ENCODE peak calls at places on chromosome 14, in seven cellular contexts. One of them, this sample, is unnamed.

GRCh38 chr14:34051966-34052657 is 101.2 kb upstream of the EGLN3 start:
- DNase-seq in PC-3: peak; percentile 90
- DNase-seq in mucosa of descending colon: peak; percentile 29
- DNase-seq in HEK293T: no peak
- DNase-seq in stimulated activated CD8-positive, alpha-beta memory T cell treated with anti-CD3 and anti-CD28 coated beads, Interleukin-15, amount 100 ng/mL, for 48 hours: no peak
- DNase-seq in HuH-7.5: no peak
- DNase-seq in H9: no peak
- DNase-seq in this sample: no peak

GRCh38 chr14:79293482-79293881 is 917.8 kb downstream of the DIO2 start:
- DNase-seq in PC-3: no peak
- DNase-seq in mucosa of descending colon: no peak
- DNase-seq in HEK293T: no peak
- DNase-seq in stimulated activated CD8-positive, alpha-beta memory T cell treated with anti-CD3 and anti-CD28 coated beads, Interleukin-15, amount 100 ng/mL, for 48 hours: no peak
- DNase-seq in HuH-7.5: no peak
- DNase-seq in H9: no peak
- DNase-seq in this sample: no peak

GRCh38 chr14:20631023-20631820 is 10.3 kb downstream of the OR6S1 start:
- DNase-seq in PC-3: peak; percentile 86
- DNase-seq in mucosa of descending colon: no peak
- DNase-seq in HEK293T: peak; percentile 18
- DNase-seq in stimulated activated CD8-positive, alpha-beta memory T cell treated with anti-CD3 and anti-CD28 coated beads, Interleukin-15, amount 100 ng/mL, for 48 hours: no peak
- DNase-seq in HuH-7.5: no peak
- DNase-seq in H9: peak; percentile 71
- DNase-seq in this sample: peak; percentile 36

GRCh38 chr14:35333797-35334743 is 41.9 kb downstream of the PSMA6 start:
- DNase-seq in PC-3: no peak
- DNase-seq in mucosa of descending colon: no peak
- DNase-seq in HEK293T: no peak
- DNase-seq in stimulated activated CD8-positive, alpha-beta memory T cell treated with anti-CD3 and anti-CD28 coated beads, Interleukin-15, amount 100 ng/mL, for 48 hours: peak; percentile 64
- DNase-seq in HuH-7.5: no peak
- DNase-seq in H9: no peak
- DNase-seq in this sample: no peak

GRCh38 chr14:30162066-30162465 is 234.4 kb upstream of the PRKD1 start:
- DNase-seq in PC-3: no peak
- DNase-seq in mucosa of descending colon: no peak
- DNase-seq in HEK293T: no peak
- DNase-seq in stimulated activated CD8-positive, alpha-beta memory T cell treated with anti-CD3 and anti-CD28 coated beads, Interleukin-15, amount 100 ng/mL, for 48 hours: no peak
- DNase-seq in HuH-7.5: no peak
- DNase-seq in H9: no peak
- DNase-seq in this sample: no peak

GRCh38 chr14:68397371-68397779 is 395.5 kb downstream of the ZFP36L1 start:
- DNase-seq in PC-3: no peak
- DNase-seq in mucosa of descending colon: peak; percentile 69
- DNase-seq in HEK293T: no peak
- DNase-seq in stimulated activated CD8-positive, alpha-beta memory T cell treated with anti-CD3 and anti-CD28 coated beads, Interleukin-15, amount 100 ng/mL, for 48 hours: no peak
- DNase-seq in HuH-7.5: no peak
- DNase-seq in H9: no peak
- DNase-seq in this sample: no peak

GRCh38 chr14:26395726-26396125 is 202.1 kb downstream of the NOVA1 start:
- DNase-seq in PC-3: no peak
- DNase-seq in mucosa of descending colon: no peak
- DNase-seq in HEK293T: no peak
- DNase-seq in stimulated activated CD8-positive, alpha-beta memory T cell treated with anti-CD3 and anti-CD28 coated beads, Interleukin-15, amount 100 ng/mL, for 48 hours: no peak
- DNase-seq in HuH-7.5: no peak
- DNase-seq in H9: no peak
- DNase-seq in this sample: no peak

GRCh38 chr14:69131176-69131575 is 21.7 kb downstream of the DCAF5 start:
- DNase-seq in PC-3: no peak
- DNase-seq in mucosa of descending colon: no peak
- DNase-seq in HEK293T: no peak
- DNase-seq in stimulated activated CD8-positive, alpha-beta memory T cell treated with anti-CD3 and anti-CD28 coated beads, Interleukin-15, amount 100 ng/mL, for 48 hours: no peak
- DNase-seq in HuH-7.5: no peak
- DNase-seq in H9: no peak
- DNase-seq in this sample: no peak

GRCh38 chr14:91228112-91229004 is 16.1 kb downstream of the GPR68 start:
- DNase-seq in PC-3: peak; percentile 85
- DNase-seq in mucosa of descending colon: peak; percentile 76
- DNase-seq in HEK293T: no peak
- DNase-seq in stimulated activated CD8-positive, alpha-beta memory T cell treated with anti-CD3 and anti-CD28 coated beads, Interleukin-15, amount 100 ng/mL, for 48 hours: peak; percentile 85
- DNase-seq in HuH-7.5: no peak
- DNase-seq in H9: peak; percentile 80
- DNase-seq in this sample: no peak

GRCh38 chr14:52005625-52006024 is 16.3 kb downstream of the RTRAF start:
- DNase-seq in PC-3: no peak
- DNase-seq in mucosa of descending colon: no peak
- DNase-seq in HEK293T: no peak
- DNase-seq in stimulated activated CD8-positive, alpha-beta memory T cell treated with anti-CD3 and anti-CD28 coated beads, Interleukin-15, amount 100 ng/mL, for 48 hours: no peak
- DNase-seq in HuH-7.5: no peak
- DNase-seq in H9: no peak
- DNase-seq in this sample: no peak

GRCh38 chr14:73238262-73238852 is 1.1 kb downstream of the PAPLN start:
- DNase-seq in PC-3: peak; percentile 90
- DNase-seq in mucosa of descending colon: peak; percentile 29
- DNase-seq in HEK293T: no peak
- DNase-seq in stimulated activated CD8-positive, alpha-beta memory T cell treated with anti-CD3 and anti-CD28 coated beads, Interleukin-15, amount 100 ng/mL, for 48 hours: no peak
- DNase-seq in HuH-7.5: peak; percentile 51
- DNase-seq in H9: no peak
- DNase-seq in this sample: peak; percentile 51

GRCh38 chr14:64683264-64683663 is 21.0 kb upstream of the PLEKHG3 start:
- DNase-seq in PC-3: no peak
- DNase-seq in mucosa of descending colon: no peak
- DNase-seq in HEK293T: no peak
- DNase-seq in stimulated activated CD8-positive, alpha-beta memory T cell treated with anti-CD3 and anti-CD28 coated beads, Interleukin-15, amount 100 ng/mL, for 48 hours: no peak
- DNase-seq in HuH-7.5: no peak
- DNase-seq in H9: no peak
- DNase-seq in this sample: no peak

GRCh38 chr14:104119700-104120251 is 18.6 kb upstream of the KIF26A start:
- DNase-seq in PC-3: no peak
- DNase-seq in mucosa of descending colon: no peak
- DNase-seq in HEK293T: no peak
- DNase-seq in stimulated activated CD8-positive, alpha-beta memory T cell treated with anti-CD3 and anti-CD28 coated beads, Interleukin-15, amount 100 ng/mL, for 48 hours: no peak
- DNase-seq in HuH-7.5: no peak
- DNase-seq in H9: no peak
- DNase-seq in this sample: no peak

GRCh38 chr14:74620497-74620921 is 8.5 kb upstream of the LTBP2 start:
- DNase-seq in PC-3: peak; percentile 93
- DNase-seq in mucosa of descending colon: no peak
- DNase-seq in HEK293T: no peak
- DNase-seq in stimulated activated CD8-positive, alpha-beta memory T cell treated with anti-CD3 and anti-CD28 coated beads, Interleukin-15, amount 100 ng/mL, for 48 hours: peak; percentile 26
- DNase-seq in HuH-7.5: no peak
- DNase-seq in H9: no peak
- DNase-seq in this sample: no peak

GRCh38 chr14:102749393-102749792 is 27.9 kb upstream of the TRAF3 start:
- DNase-seq in PC-3: no peak
- DNase-seq in mucosa of descending colon: no peak
- DNase-seq in HEK293T: no peak
- DNase-seq in stimulated activated CD8-positive, alpha-beta memory T cell treated with anti-CD3 and anti-CD28 coated beads, Interleukin-15, amount 100 ng/mL, for 48 hours: no peak
- DNase-seq in HuH-7.5: no peak
- DNase-seq in H9: peak; percentile 48
- DNase-seq in this sample: no peak

GRCh38 chr14:98665019-98665418 is 607.0 kb downstream of the BCL11B start:
- DNase-seq in PC-3: no peak
- DNase-seq in mucosa of descending colon: no peak
- DNase-seq in HEK293T: no peak
- DNase-seq in stimulated activated CD8-positive, alpha-beta memory T cell treated with anti-CD3 and anti-CD28 coated beads, Interleukin-15, amount 100 ng/mL, for 48 hours: no peak
- DNase-seq in HuH-7.5: no peak
- DNase-seq in H9: no peak
- DNase-seq in this sample: no peak

GRCh38 chr14:24831677-24832076 is 197.7 kb upstream of the GZMB start:
- DNase-seq in PC-3: no peak
- DNase-seq in mucosa of descending colon: no peak
- DNase-seq in HEK293T: no peak
- DNase-seq in stimulated activated CD8-positive, alpha-beta memory T cell treated with anti-CD3 and anti-CD28 coated beads, Interleukin-15, amount 100 ng/mL, for 48 hours: no peak
- DNase-seq in HuH-7.5: no peak
- DNase-seq in H9: no peak
- DNase-seq in this sample: no peak

GRCh38 chr14:101521978-101522377 is 39.3 kb upstream of the DIO3 start:
- DNase-seq in PC-3: no peak
- DNase-seq in mucosa of descending colon: no peak
- DNase-seq in HEK293T: no peak
- DNase-seq in stimulated activated CD8-positive, alpha-beta memory T cell treated with anti-CD3 and anti-CD28 coated beads, Interleukin-15, amount 100 ng/mL, for 48 hours: no peak
- DNase-seq in HuH-7.5: no peak
- DNase-seq in H9: no peak
- DNase-seq in this sample: no peak

GRCh38 chr14:84575681-84576080 is 954.3 kb upstream of the FLRT2 start:
- DNase-seq in PC-3: no peak
- DNase-seq in mucosa of descending colon: no peak
- DNase-seq in HEK293T: no peak
- DNase-seq in stimulated activated CD8-positive, alpha-beta memory T cell treated with anti-CD3 and anti-CD28 coated beads, Interleukin-15, amount 100 ng/mL, for 48 hours: no peak
- DNase-seq in HuH-7.5: no peak
- DNase-seq in H9: no peak
- DNase-seq in this sample: no peak

GRCh38 chr14:97713023-97713422 is 915.8 kb downstream of the VRK1 start:
- DNase-seq in PC-3: peak; percentile 89
- DNase-seq in mucosa of descending colon: no peak
- DNase-seq in HEK293T: no peak
- DNase-seq in stimulated activated CD8-positive, alpha-beta memory T cell treated with anti-CD3 and anti-CD28 coated beads, Interleukin-15, amount 100 ng/mL, for 48 hours: no peak
- DNase-seq in HuH-7.5: no peak
- DNase-seq in H9: no peak
- DNase-seq in this sample: no peak

GRCh38 chr14:106372870-106373657 is 846.7 kb downstream of the TMEM121 start:
- DNase-seq in PC-3: peak; percentile 8
- DNase-seq in mucosa of descending colon: peak; percentile 77
- DNase-seq in HEK293T: peak; percentile 77
- DNase-seq in stimulated activated CD8-positive, alpha-beta memory T cell treated with anti-CD3 and anti-CD28 coated beads, Interleukin-15, amount 100 ng/mL, for 48 hours: peak; percentile 65
- DNase-seq in HuH-7.5: peak; percentile 26
- DNase-seq in H9: no peak
- DNase-seq in this sample: peak; percentile 12

GRCh38 chr14:102554835-102555819 is 37.3 kb upstream of the RCOR1 start:
- DNase-seq in PC-3: no peak
- DNase-seq in mucosa of descending colon: peak; percentile 77
- DNase-seq in HEK293T: no peak
- DNase-seq in stimulated activated CD8-positive, alpha-beta memory T cell treated with anti-CD3 and anti-CD28 coated beads, Interleukin-15, amount 100 ng/mL, for 48 hours: peak; percentile 19
- DNase-seq in HuH-7.5: no peak
- DNase-seq in H9: peak; percentile 90
- DNase-seq in this sample: no peak

GRCh38 chr14:80850197-80850814 is 91.2 kb downstream of the CEP128 start:
- DNase-seq in PC-3: peak; percentile 71
- DNase-seq in mucosa of descending colon: no peak
- DNase-seq in HEK293T: no peak
- DNase-seq in stimulated activated CD8-positive, alpha-beta memory T cell treated with anti-CD3 and anti-CD28 coated beads, Interleukin-15, amount 100 ng/mL, for 48 hours: no peak
- DNase-seq in HuH-7.5: no peak
- DNase-seq in H9: no peak
- DNase-seq in this sample: no peak

GRCh38 chr14:68956728-68957127 is 22.4 kb downstream of the ACTN1 start:
- DNase-seq in PC-3: no peak
- DNase-seq in mucosa of descending colon: no peak
- DNase-seq in HEK293T: no peak
- DNase-seq in stimulated activated CD8-positive, alpha-beta memory T cell treated with anti-CD3 and anti-CD28 coated beads, Interleukin-15, amount 100 ng/mL, for 48 hours: no peak
- DNase-seq in HuH-7.5: no peak
- DNase-seq in H9: no peak
- DNase-seq in this sample: no peak

GRCh38 chr14:60646202-60646886 is 2.9 kb downstream of the SIX1 start:
- DNase-seq in PC-3: peak; percentile 45
- DNase-seq in mucosa of descending colon: no peak
- DNase-seq in HEK293T: no peak
- DNase-seq in stimulated activated CD8-positive, alpha-beta memory T cell treated with anti-CD3 and anti-CD28 coated beads, Interleukin-15, amount 100 ng/mL, for 48 hours: no peak
- DNase-seq in HuH-7.5: no peak
- DNase-seq in H9: peak; percentile 53
- DNase-seq in this sample: peak; percentile 55

GRCh38 chr14:58060077-58060476 is 91.9 kb downstream of the ARMH4 start:
- DNase-seq in PC-3: peak; percentile 36
- DNase-seq in mucosa of descending colon: no peak
- DNase-seq in HEK293T: no peak
- DNase-seq in stimulated activated CD8-positive, alpha-beta memory T cell treated with anti-CD3 and anti-CD28 coated beads, Interleukin-15, amount 100 ng/mL, for 48 hours: no peak
- DNase-seq in HuH-7.5: no peak
- DNase-seq in H9: no peak
- DNase-seq in this sample: no peak

GRCh38 chr14:103688906-103689902 is 26.0 kb downstream of the XRCC3 start:
- DNase-seq in PC-3: no peak
- DNase-seq in mucosa of descending colon: no peak
- DNase-seq in HEK293T: no peak
- DNase-seq in stimulated activated CD8-positive, alpha-beta memory T cell treated with anti-CD3 and anti-CD28 coated beads, Interleukin-15, amount 100 ng/mL, for 48 hours: no peak
- DNase-seq in HuH-7.5: no peak
- DNase-seq in H9: no peak
- DNase-seq in this sample: peak; percentile 8

GRCh38 chr14:88831285-88831684 is 6.8 kb downstream of the TTC8 start:
- DNase-seq in PC-3: peak; percentile 83
- DNase-seq in mucosa of descending colon: no peak
- DNase-seq in HEK293T: no peak
- DNase-seq in stimulated activated CD8-positive, alpha-beta memory T cell treated with anti-CD3 and anti-CD28 coated beads, Interleukin-15, amount 100 ng/mL, for 48 hours: no peak
- DNase-seq in HuH-7.5: no peak
- DNase-seq in H9: no peak
- DNase-seq in this sample: peak; percentile 28

GRCh38 chr14:74240794-74241610 is 1.8 kb downstream of the VSX2 start:
- DNase-seq in PC-3: no peak
- DNase-seq in mucosa of descending colon: no peak
- DNase-seq in HEK293T: no peak
- DNase-seq in stimulated activated CD8-positive, alpha-beta memory T cell treated with anti-CD3 and anti-CD28 coated beads, Interleukin-15, amount 100 ng/mL, for 48 hours: no peak
- DNase-seq in HuH-7.5: no peak
- DNase-seq in H9: peak; percentile 47
- DNase-seq in this sample: peak; percentile 33

GRCh38 chr14:35342160-35343010 is 50.2 kb downstream of the PSMA6 start:
- DNase-seq in PC-3: no peak
- DNase-seq in mucosa of descending colon: no peak
- DNase-seq in HEK293T: no peak
- DNase-seq in stimulated activated CD8-positive, alpha-beta memory T cell treated with anti-CD3 and anti-CD28 coated beads, Interleukin-15, amount 100 ng/mL, for 48 hours: no peak
- DNase-seq in HuH-7.5: no peak
- DNase-seq in H9: no peak
- DNase-seq in this sample: peak; percentile 69

GRCh38 chr14:59117754-59118153 is 70.7 kb upstream of the DAAM1 start:
- DNase-seq in PC-3: peak; percentile 40
- DNase-seq in mucosa of descending colon: no peak
- DNase-seq in HEK293T: no peak
- DNase-seq in stimulated activated CD8-positive, alpha-beta memory T cell treated with anti-CD3 and anti-CD28 coated beads, Interleukin-15, amount 100 ng/mL, for 48 hours: no peak
- DNase-seq in HuH-7.5: no peak
- DNase-seq in H9: no peak
- DNase-seq in this sample: no peak

GRCh38 chr14:90831821-90832220 is 15.6 kb upstream of the TTC7B start:
- DNase-seq in PC-3: no peak
- DNase-seq in mucosa of descending colon: no peak
- DNase-seq in HEK293T: no peak
- DNase-seq in stimulated activated CD8-positive, alpha-beta memory T cell treated with anti-CD3 and anti-CD28 coated beads, Interleukin-15, amount 100 ng/mL, for 48 hours: no peak
- DNase-seq in HuH-7.5: no peak
- DNase-seq in H9: no peak
- DNase-seq in this sample: no peak

GRCh38 chr14:86766469-86766868 is 1226.5 kb downstream of the GALC start:
- DNase-seq in PC-3: no peak
- DNase-seq in mucosa of descending colon: no peak
- DNase-seq in HEK293T: no peak
- DNase-seq in stimulated activated CD8-positive, alpha-beta memory T cell treated with anti-CD3 and anti-CD28 coated beads, Interleukin-15, amount 100 ng/mL, for 48 hours: no peak
- DNase-seq in HuH-7.5: no peak
- DNase-seq in H9: no peak
- DNase-seq in this sample: no peak

GRCh38 chr14:105528859-105529505 is 2.6 kb downstream of the TMEM121 start:
- DNase-seq in PC-3: no peak
- DNase-seq in mucosa of descending colon: peak; percentile 62
- DNase-seq in HEK293T: no peak
- DNase-seq in stimulated activated CD8-positive, alpha-beta memory T cell treated with anti-CD3 and anti-CD28 coated beads, Interleukin-15, amount 100 ng/mL, for 48 hours: peak; percentile 59
- DNase-seq in HuH-7.5: no peak
- DNase-seq in H9: no peak
- DNase-seq in this sample: no peak

GRCh38 chr14:100317897-100318808 is 5.0 kb upstream of the SLC25A47 start:
- DNase-seq in PC-3: no peak
- DNase-seq in mucosa of descending colon: peak; percentile 77
- DNase-seq in HEK293T: peak; percentile 89
- DNase-seq in stimulated activated CD8-positive, alpha-beta memory T cell treated with anti-CD3 and anti-CD28 coated beads, Interleukin-15, amount 100 ng/mL, for 48 hours: peak; percentile 61
- DNase-seq in HuH-7.5: peak; percentile 68
- DNase-seq in H9: peak; percentile 81
- DNase-seq in this sample: peak; percentile 49

GRCh38 chr14:86296173-86296572 is 766.2 kb downstream of the FLRT2 start:
- DNase-seq in PC-3: peak; percentile 54
- DNase-seq in mucosa of descending colon: no peak
- DNase-seq in HEK293T: no peak
- DNase-seq in stimulated activated CD8-positive, alpha-beta memory T cell treated with anti-CD3 and anti-CD28 coated beads, Interleukin-15, amount 100 ng/mL, for 48 hours: no peak
- DNase-seq in HuH-7.5: no peak
- DNase-seq in H9: no peak
- DNase-seq in this sample: no peak

GRCh38 chr14:43988989-43989388 is 518.1 kb downstream of the FSCB start:
- DNase-seq in PC-3: no peak
- DNase-seq in mucosa of descending colon: no peak
- DNase-seq in HEK293T: no peak
- DNase-seq in stimulated activated CD8-positive, alpha-beta memory T cell treated with anti-CD3 and anti-CD28 coated beads, Interleukin-15, amount 100 ng/mL, for 48 hours: no peak
- DNase-seq in HuH-7.5: no peak
- DNase-seq in H9: no peak
- DNase-seq in this sample: no peak